ENCODE peak calls at places on chromosomes 3 and 15, in four cellular contexts. O is HTR-8/SVneo; M is stimulated activated CD8-positive, alpha-beta memory T cell treated with anti-CD3 and anti-CD28 coated beads, Interleukin-12 subunit alpha, Interleukin-12 subunit beta, amount 100 ng/mL, for 4 hours; D is RWPE2. C is an unnamed sample.
A peak's percentile ranks its signal among the peaks of the same experiment; 100 is the strongest.

GRCh38 chr3:43754316-43754715 is 63.6 kb downstream of the ABHD5 start:
- DNase-seq in M (no peak), O (no peak), D (no peak), C (no peak)

GRCh38 chr3:127775398-127776109 is 46.8 kb downstream of the MGLL start:
- DNase-seq in M (no peak), D (no peak), O (peak; percentile 21), C (no peak)

GRCh38 chr15:49831206-49831965 is 210.5 kb downstream of the DTWD1 start:
- DNase-seq in O (peak; percentile 29), D (peak; percentile 70), M (no peak), C (peak; percentile 98)

GRCh38 chr15:90106522-90107117 is 4.4 kb upstream of the IDH2 start:
- DNase-seq in D (no peak), M (no peak), O (peak; percentile 90), C (no peak)

GRCh38 chr15:99925661-99926461 is 192.6 kb upstream of the LYSMD4 start:
- DNase-seq in M (peak; percentile 64), D (no peak), O (peak; percentile 21), C (no peak)

GRCh38 chr3:122942937-122943827 is 84.4 kb downstream of the SEMA5B start:
- DNase-seq in M (no peak), O (peak; percentile 87), D (no peak), C (no peak)

GRCh38 chr15:40106203-40107161 is 2.2 kb downstream of the BMF start:
- DNase-seq in O (no peak), D (peak; percentile 86), M (no peak), C (no peak)

GRCh38 chr3:128145279-128145678 is 8.0 kb upstream of the EEFSEC start:
- DNase-seq in O (no peak), M (no peak), D (no peak), C (no peak)

GRCh38 chr3:16437640-16438039 is 75.9 kb downstream of the RFTN1 start:
- DNase-seq in O (no peak), M (no peak), D (no peak), C (no peak)

GRCh38 chr15:37095993-37096877 is 4.1 kb downstream of the MEIS2 start:
- DNase-seq in D (no peak), O (no peak), M (no peak), C (no peak)

GRCh38 chr3:9721015-9721697 is 10.4 kb upstream of the BRPF1 start:
- DNase-seq in M (no peak), D (no peak), O (no peak), C (no peak)

GRCh38 chr3:107441617-107442016 is 64.4 kb downstream of the CCDC54 start:
- DNase-seq in D (no peak), O (no peak), M (no peak), C (no peak)

GRCh38 chr3:15279671-15280402 is 52.5 kb downstream of the SH3BP5 start:
- DNase-seq in M (no peak), O (no peak), D (no peak), C (no peak)

GRCh38 chr3:14803101-14803980 is 15.4 kb upstream of the FGD5 start:
- DNase-seq in O (no peak), D (no peak), M (no peak), C (no peak)

GRCh38 chr15:63945005-63945788 is 101.1 kb downstream of the DAPK2 start:
- DNase-seq in D (peak; percentile 77), O (peak; percentile 77), M (peak; percentile 25), C (no peak)

GRCh38 chr3:157585386-157585785 is 82.2 kb upstream of the VEPH1 start:
- DNase-seq in M (no peak), O (no peak), D (no peak), C (no peak)

GRCh38 chr3:100533176-100533575 is 40.8 kb downstream of the TMEM45A start:
- DNase-seq in O (no peak), M (no peak), D (no peak), C (peak; percentile 89)

GRCh38 chr3:4897765-4898453 is 81.3 kb upstream of the BHLHE40 start:
- DNase-seq in D (no peak), M (no peak), O (no peak), C (no peak)

C was measured in GM04503.